ENCODE peak calls at places on chromosomes 6 and 20, in nine cellular contexts. One of them, this sample, is unnamed.
A peak's percentile ranks its signal among the peaks of the same experiment; 100 is the strongest.

GRCh38 chr6:13194852-13195251 is 133.5 kb downstream of the TBC1D7 start:
- DNase-seq in A172: peak; percentile 52
- DNase-seq in EH: peak; percentile 77
- DNase-seq in iris pigment epithelial cell: peak; percentile 74
- DNase-seq in stimulated activated naive CD8-positive, alpha-beta T cell treated with anti-CD3 and anti-CD28 coated beads, Interleukin-15, amount 100 ng/mL, for 72 hours: no peak
- DNase-seq in effector CD4-positive, alpha-beta T cell: no peak
- DNase-seq in HCT116: peak; percentile 21
- DNase-seq in NCI-H82: peak; percentile 54
- DNase-seq in AG20443: peak; percentile 87
- DNase-seq in this sample: peak; percentile 23

GRCh38 chr6:43838276-43839036 is 68.4 kb downstream of the VEGFA start:
- DNase-seq in A172: peak; percentile 46
- DNase-seq in EH: peak; percentile 83
- DNase-seq in iris pigment epithelial cell: peak; percentile 88
- DNase-seq in stimulated activated naive CD8-positive, alpha-beta T cell treated with anti-CD3 and anti-CD28 coated beads, Interleukin-15, amount 100 ng/mL, for 72 hours: no peak
- DNase-seq in effector CD4-positive, alpha-beta T cell: no peak
- DNase-seq in HCT116: peak; percentile 22
- DNase-seq in NCI-H82: peak; percentile 64
- DNase-seq in AG20443: peak; percentile 91
- DNase-seq in this sample: peak; percentile 39

GRCh38 chr6:14060971-14061370 is 56.6 kb upstream of the CD83 start:
- DNase-seq in A172: no peak
- DNase-seq in EH: no peak
- DNase-seq in iris pigment epithelial cell: no peak
- DNase-seq in stimulated activated naive CD8-positive, alpha-beta T cell treated with anti-CD3 and anti-CD28 coated beads, Interleukin-15, amount 100 ng/mL, for 72 hours: no peak
- DNase-seq in effector CD4-positive, alpha-beta T cell: no peak
- DNase-seq in HCT116: no peak
- DNase-seq in NCI-H82: peak; percentile 68
- DNase-seq in AG20443: no peak
- DNase-seq in this sample: no peak

GRCh38 chr6:1689141-1689540 is 79.4 kb downstream of the FOXC1 start:
- DNase-seq in A172: no peak
- DNase-seq in EH: peak; percentile 63
- DNase-seq in iris pigment epithelial cell: peak; percentile 27
- DNase-seq in stimulated activated naive CD8-positive, alpha-beta T cell treated with anti-CD3 and anti-CD28 coated beads, Interleukin-15, amount 100 ng/mL, for 72 hours: no peak
- DNase-seq in effector CD4-positive, alpha-beta T cell: no peak
- DNase-seq in HCT116: no peak
- DNase-seq in NCI-H82: no peak
- DNase-seq in AG20443: no peak
- DNase-seq in this sample: no peak

GRCh38 chr6:89834884-89835792 is 5.5 kb downstream of the CASP8AP2 start:
- DNase-seq in A172: no peak
- DNase-seq in EH: peak; percentile 56
- DNase-seq in iris pigment epithelial cell: peak; percentile 19
- DNase-seq in stimulated activated naive CD8-positive, alpha-beta T cell treated with anti-CD3 and anti-CD28 coated beads, Interleukin-15, amount 100 ng/mL, for 72 hours: peak; percentile 30
- DNase-seq in effector CD4-positive, alpha-beta T cell: no peak
- DNase-seq in HCT116: no peak
- DNase-seq in NCI-H82: no peak
- DNase-seq in AG20443: no peak
- DNase-seq in this sample: no peak

GRCh38 chr20:47066484-47067270 is 172.0 kb downstream of the EYA2 start:
- DNase-seq in A172: no peak
- DNase-seq in EH: peak; percentile 42
- DNase-seq in iris pigment epithelial cell: peak; percentile 89
- DNase-seq in stimulated activated naive CD8-positive, alpha-beta T cell treated with anti-CD3 and anti-CD28 coated beads, Interleukin-15, amount 100 ng/mL, for 72 hours: no peak
- DNase-seq in effector CD4-positive, alpha-beta T cell: no peak
- DNase-seq in HCT116: no peak
- DNase-seq in NCI-H82: peak; percentile 14
- DNase-seq in AG20443: no peak
- DNase-seq in this sample: no peak

GRCh38 chr6:113356139-113356538 is 501.0 kb upstream of the MARCKS start:
- DNase-seq in A172: no peak
- DNase-seq in EH: peak; percentile 34
- DNase-seq in iris pigment epithelial cell: no peak
- DNase-seq in stimulated activated naive CD8-positive, alpha-beta T cell treated with anti-CD3 and anti-CD28 coated beads, Interleukin-15, amount 100 ng/mL, for 72 hours: no peak
- DNase-seq in effector CD4-positive, alpha-beta T cell: no peak
- DNase-seq in HCT116: no peak
- DNase-seq in NCI-H82: no peak
- DNase-seq in AG20443: no peak
- DNase-seq in this sample: peak; percentile 62

GRCh38 chr6:105909084-105909483 is 177.1 kb upstream of the PRDM1 start:
- DNase-seq in A172: no peak
- DNase-seq in EH: no peak
- DNase-seq in iris pigment epithelial cell: no peak
- DNase-seq in stimulated activated naive CD8-positive, alpha-beta T cell treated with anti-CD3 and anti-CD28 coated beads, Interleukin-15, amount 100 ng/mL, for 72 hours: no peak
- DNase-seq in effector CD4-positive, alpha-beta T cell: no peak
- DNase-seq in HCT116: no peak
- DNase-seq in NCI-H82: no peak
- DNase-seq in AG20443: no peak
- DNase-seq in this sample: no peak

GRCh38 chr6:28907394-28907793 is 16.4 kb downstream of the TRIM27 start:
- DNase-seq in A172: no peak
- DNase-seq in EH: peak; percentile 86
- DNase-seq in iris pigment epithelial cell: peak; percentile 91
- DNase-seq in stimulated activated naive CD8-positive, alpha-beta T cell treated with anti-CD3 and anti-CD28 coated beads, Interleukin-15, amount 100 ng/mL, for 72 hours: no peak
- DNase-seq in effector CD4-positive, alpha-beta T cell: no peak
- DNase-seq in HCT116: no peak
- DNase-seq in NCI-H82: no peak
- DNase-seq in AG20443: peak; percentile 72
- DNase-seq in this sample: no peak

GRCh38 chr6:69162811-69163210 is 527.7 kb downstream of the ADGRB3 start:
- DNase-seq in A172: no peak
- DNase-seq in EH: no peak
- DNase-seq in iris pigment epithelial cell: peak; percentile 9
- DNase-seq in stimulated activated naive CD8-positive, alpha-beta T cell treated with anti-CD3 and anti-CD28 coated beads, Interleukin-15, amount 100 ng/mL, for 72 hours: no peak
- DNase-seq in effector CD4-positive, alpha-beta T cell: no peak
- DNase-seq in HCT116: no peak
- DNase-seq in NCI-H82: peak; percentile 38
- DNase-seq in AG20443: no peak
- DNase-seq in this sample: no peak

This sample was measured in RCC 7860.